ENCODE peak calls at places on chromosome 16, in six cellular contexts. H is ovary, N is endothelial cell of umbilical vein, U is left ventricle myocardium inferior, O is mammary epithelial cell, I is iPS DF 6.9. D is an unnamed sample. For H3K9me3, the result is how much of the 10 kb centered on the place peaks cover.

GRCh38 chr16:52676951-52677350 is 130.0 kb upstream of the TOX3 start:
- DNase-seq in H (no peak), U (no peak), N (no peak), I (no peak), O (no peak), D (no peak)

GRCh38 chr16:86823895-86824671 is 245.7 kb downstream of the FOXL1 start:
- DNase-seq in O (peak), I (no peak), N (peak), H (no peak), U (no peak), D (no peak)

GRCh38 chr16:48813485-48813884 is 203.5 kb upstream of the N4BP1 start:
- DNase-seq in U (no peak), H (no peak), O (no peak), I (no peak), N (no peak), D (no peak)

GRCh38 chr16:82059161-82059982 is 24.3 kb downstream of the HSD17B2 start:
- DNase-seq in O (no peak), H (no peak), I (no peak), U (no peak), N (no peak), D (peak)

GRCh38 chr16:51540259-51540658 is 389.2 kb upstream of the SALL1 start:
- DNase-seq in I (no peak), U (no peak), H (no peak), O (peak), N (no peak), D (peak)

GRCh38 chr16:89155184-89155679 is 16.3 kb upstream of the CDH15 start:
- DNase-seq in N (peak), H (peak), I (no peak), O (no peak), U (peak), D (no peak)

GRCh38 chr16:17107450-17107849 is 363.3 kb downstream of the XYLT1 start:
- DNase-seq in O (no peak), H (no peak), I (no peak), N (no peak), U (no peak), D (no peak)

GRCh38 chr16:64450170-64450569 is 671.7 kb downstream of the CDH11 start:
- DNase-seq in O (no peak), N (no peak), U (no peak), I (no peak), H (no peak), D (no peak)

GRCh38 chr16:9311303-9311954 is 220.0 kb downstream of the HAPSTR1 start:
- DNase-seq in U (no peak), N (no peak), H (no peak), I (peak), O (no peak), D (peak)

GRCh38 chr16:90020260-90020837 is 1.1 kb upstream of the DBNDD1 start:
- DNase-seq in O (peak), N (no peak), H (no peak), U (no peak), I (no peak), D (no peak)

GRCh38 chr16:84689126-84689525 is 10.7 kb upstream of the USP10 start:
- DNase-seq in H (no peak), O (peak), U (no peak), I (no peak), N (peak), D (peak)

GRCh38 chr16:81707411-81708321 is 71.4 kb upstream of the PLCG2 start:
- DNase-seq in H (peak), I (no peak), O (peak), U (peak), N (peak), D (no peak)

DNA sequence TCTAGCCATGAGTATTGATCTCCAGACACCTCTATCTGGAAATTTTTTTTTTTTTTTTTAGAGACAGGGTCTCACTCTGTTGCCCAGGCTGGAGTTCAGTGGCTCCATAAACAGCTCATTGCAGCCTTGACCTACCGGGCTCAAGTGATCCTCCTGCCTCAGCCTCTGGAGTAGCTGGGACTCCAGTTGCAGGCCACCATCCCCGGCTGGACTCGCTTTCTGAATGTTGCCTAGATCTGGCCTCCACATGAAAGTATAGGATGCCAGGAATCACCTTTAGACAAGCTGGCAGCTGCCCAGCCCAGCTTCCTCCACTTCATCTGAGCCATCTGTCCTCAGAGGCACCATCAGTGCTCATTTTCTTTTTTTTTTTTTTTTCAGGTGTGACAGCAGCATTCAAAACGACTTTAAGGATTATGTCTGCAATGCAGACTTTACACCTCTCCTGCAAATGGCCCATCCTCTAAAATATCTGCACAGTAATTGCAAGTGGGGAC is 6.4 kb upstream of the PRR14 start:
- DNase-seq in U (no peak), N (no peak), I (no peak), H (no peak), O (no peak), D (no peak)
- H3K9me3 ChIP-seq in U (under half), N (under half), I (under half), H (under half), O (under half), D (under half)

GRCh38 chr16:3306078-3306477 is 781 bp downstream of the ZNF75A start:
- DNase-seq in O (no peak), I (no peak), N (no peak), U (no peak), H (no peak), D (no peak)
- H3K9me3 ChIP-seq in O (under half), I (under half), N (under half), U (half or more), H (under half), D (half or more)

DNA sequence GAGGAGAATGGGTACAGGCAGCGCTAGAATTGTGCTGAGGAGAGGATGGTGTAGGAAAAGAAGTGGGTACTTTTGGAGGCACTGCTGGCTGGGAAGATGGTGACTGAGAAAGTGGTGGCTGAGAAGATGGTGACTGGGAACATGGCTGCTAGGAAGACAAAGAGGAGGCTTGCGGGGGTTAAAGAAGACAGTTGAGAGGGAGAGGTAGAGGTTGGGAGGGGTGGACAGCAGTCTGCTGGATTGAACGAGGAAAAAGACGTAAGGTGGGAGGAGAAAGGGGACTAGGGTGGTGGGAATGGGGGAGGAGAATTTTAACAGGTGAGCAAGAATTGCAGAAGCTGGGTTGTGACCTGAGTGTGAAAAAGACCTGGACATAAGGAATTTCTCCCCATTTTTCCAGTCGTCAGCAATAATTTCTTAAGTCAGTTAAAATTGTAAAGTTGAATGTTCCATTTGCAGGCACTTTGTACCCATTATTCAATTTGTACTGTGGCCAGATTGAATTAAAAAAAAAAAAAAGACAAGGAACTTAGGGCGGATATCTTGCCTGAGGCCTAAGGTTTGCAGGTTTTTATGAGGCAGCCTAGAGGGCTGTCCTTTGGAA is 2450.0 kb downstream of the TP53TG3F start:
- DNase-seq in N (no peak), U (no peak), H (no peak), O (no peak), I (no peak), D (no peak)
- H3K9me3 ChIP-seq in N (under half), U (under half), H (under half), O (under half), I (under half), D (under half)

GRCh38 chr16:35533683-35534082 is 2074.3 kb downstream of the TP53TG3F start:
- DNase-seq in U (no peak), O (no peak), I (no peak), H (no peak), N (no peak), D (peak)
- H3K9me3 ChIP-seq in U (under half), O (under half), I (under half), H (under half), N (under half), D (under half)

GRCh38 chr16:59545666-59546065 is 811.5 kb upstream of the GOT2 start:
- DNase-seq in O (no peak), H (no peak), U (no peak), N (peak), I (no peak), D (no peak)
- H3K9me3 ChIP-seq in O (under half), H (under half), U (under half), N (under half), I (under half), D (under half)

GRCh38 chr16:5459863-5460262 is 362.3 kb upstream of the EEF2KMT start:
- DNase-seq in O (no peak), H (no peak), U (no peak), I (no peak), N (no peak), D (no peak)

GRCh38 chr16:5460701-5461100 is 363.1 kb upstream of the EEF2KMT start:
- DNase-seq in O (no peak), H (no peak), U (no peak), I (no peak), N (no peak), D (no peak)

GRCh38 chr16:5465714-5466113 is 368.1 kb upstream of the EEF2KMT start:
- DNase-seq in H (no peak), I (no peak), O (no peak), N (no peak), U (no peak), D (no peak)

GRCh38 chr16:5461141-5461540 is 363.5 kb upstream of the EEF2KMT start:
- DNase-seq in I (no peak), H (no peak), O (no peak), U (no peak), N (no peak), D (no peak)

DNA sequence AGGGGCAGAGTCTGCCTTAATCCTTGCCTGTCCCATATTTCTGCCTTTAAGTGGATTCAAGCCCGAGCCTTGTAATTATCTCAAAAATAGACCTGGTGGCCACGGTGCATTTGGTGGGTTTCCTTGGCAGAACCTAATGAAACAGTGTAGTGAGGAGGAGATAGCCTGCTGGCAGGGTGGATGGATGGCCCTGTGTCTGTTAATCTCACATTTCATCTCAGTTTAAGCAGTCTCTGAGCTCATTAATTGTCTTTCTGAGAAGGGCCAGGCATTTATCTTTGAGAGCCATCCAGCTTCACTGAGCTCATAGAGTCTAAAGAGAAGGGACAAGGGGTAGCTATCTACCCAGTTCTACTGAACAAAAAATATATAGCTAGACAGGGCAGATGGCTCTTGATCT is 364.0 kb upstream of the EEF2KMT start:
- DNase-seq in U (no peak), O (no peak), N (no peak), I (no peak), H (no peak), D (no peak)
- H3K9me3 ChIP-seq in U (under half), O (under half), N (under half), I (under half), H (under half), D (under half)

GRCh38 chr16:35637683-35638082 is 2178.3 kb downstream of the TP53TG3F start:
- DNase-seq in N (no peak), O (no peak), I (no peak), U (no peak), H (no peak), D (no peak)
- H3K9me3 ChIP-seq in N (under half), O (under half), I (under half), U (under half), H (under half), D (half or more)

GRCh38 chr16:79638386-79639106 is 38.0 kb upstream of the MAF start:
- DNase-seq in U (no peak), O (no peak), N (no peak), I (no peak), H (no peak), D (no peak)
- H3K9me3 ChIP-seq in U (under half), O (under half), N (under half), I (under half), H (under half), D (under half)

DNA sequence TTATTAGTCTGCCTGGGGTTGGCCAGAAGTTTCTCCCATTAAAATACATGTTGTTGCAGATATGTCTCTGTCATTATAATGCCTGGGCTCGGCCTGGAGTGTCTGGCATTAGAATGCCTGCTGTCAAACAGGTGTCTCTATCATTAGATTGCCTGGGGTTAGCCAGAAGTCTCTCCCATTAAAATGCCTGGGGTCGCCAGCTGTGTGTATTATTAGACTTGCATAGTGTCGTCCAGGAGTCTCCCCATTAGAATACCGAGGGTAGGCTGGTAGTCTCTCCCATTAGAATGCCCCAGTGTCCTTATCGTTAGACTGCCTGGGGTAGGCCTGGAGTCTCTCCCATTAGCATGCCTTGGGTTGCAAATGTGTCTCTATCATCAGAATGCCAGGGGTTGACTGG is 2270.8 kb downstream of the TP53TG3F start:
- DNase-seq in H (no peak), I (no peak), N (no peak), O (no peak), U (no peak), D (no peak)
- H3K9me3 ChIP-seq in H (under half), I (under half), N (under half), O (under half), U (under half), D (under half)